ENCODE peak calls at places on chromosomes 16 and 17, in ten cellular contexts. L is substantia nigra; M is dorsolateral prefrontal cortex; R is Caki2; K is esophagus squamous epithelium; X is kidney tubule cell; C is CD4-positive, alpha-beta T cell; S is NCI-H2081; Y is kidney; V is stimulated activated CD8-positive, alpha-beta memory T cell treated with anti-CD3 and anti-CD28 coated beads, Interleukin-7, amount 100 ng/mL, for 1 hour. G is an unnamed sample.

GRCh38 chr16:73268311-73268997 is 220.5 kb upstream of the ZFHX3 start:
- DNase-seq in Y (no peak), L (no peak), K (no peak), X (no peak), M (no peak), C (no peak), R (no peak), V (no peak), S (peak; percentile 89), G (no peak)

GRCh38 chr16:25006504-25007055 is 8.6 kb downstream of the ARHGAP17 start:
- DNase-seq in L (no peak), Y (no peak), M (no peak), S (no peak), V (no peak), X (peak; percentile 23), K (no peak), R (peak; percentile 39), C (no peak), G (no peak)

GRCh38 chr17:7114875-7115614 is 423 bp upstream of the ASGR2 start:
- DNase-seq in L (no peak), V (no peak), Y (no peak), C (no peak), K (no peak), X (no peak), S (no peak), R (no peak), M (no peak), G (no peak)

GRCh38 chr17:43171761-43172487 is 910 bp downstream of the NBR1 start:
- DNase-seq in M (no peak), V (no peak), S (peak; percentile 58), R (peak; percentile 82), Y (no peak), C (no peak), L (no peak), X (peak; percentile 95), K (no peak), G (peak; percentile 20)

GRCh38 chr17:7888184-7888920 is at the start of gene CHD3:
- DNase-seq in X (no peak), V (no peak), Y (no peak), C (peak; percentile 27), R (no peak), L (peak; percentile 63), K (no peak), M (no peak), S (peak; percentile 49), G (peak; percentile 73)

GRCh38 chr17:58525239-58525638 is 10.8 kb upstream of the MTMR4 start:
- DNase-seq in Y (peak; percentile 91), V (no peak), X (no peak), L (no peak), S (no peak), C (no peak), R (no peak), M (no peak), K (no peak), G (no peak)

GRCh38 chr16:4101421-4102275 is 14.6 kb downstream of the ADCY9 start:
- DNase-seq in R (no peak), L (no peak), V (no peak), X (no peak), S (no peak), M (no peak), C (no peak), Y (no peak), K (no peak), G (no peak)

GRCh38 chr17:41972571-41973411 is 6.2 kb downstream of the CNP start:
- DNase-seq in V (no peak), K (no peak), Y (peak; percentile 90), M (no peak), L (no peak), C (no peak), X (peak; percentile 89), S (peak; percentile 83), R (peak; percentile 33), G (peak; percentile 51)

GRCh38 chr17:57365420-57365819 is 109.1 kb downstream of the MSI2 start:
- DNase-seq in X (peak; percentile 62), V (no peak), M (no peak), L (no peak), R (peak; percentile 88), S (no peak), C (no peak), Y (no peak), K (no peak), G (no peak)

GRCh38 chr17:19812407-19812806 is 55.3 kb downstream of the ULK2 start:
- DNase-seq in R (no peak), L (no peak), S (no peak), M (peak; percentile 55), K (no peak), X (no peak), C (peak; percentile 32), Y (no peak), V (no peak), G (peak; percentile 22)

GRCh38 chr17:80527016-80527645 is 17.5 kb upstream of the RPTOR start:
- DNase-seq in S (no peak), X (peak; percentile 54), L (no peak), M (no peak), K (no peak), Y (no peak), R (no peak), C (no peak), V (no peak), G (no peak)

GRCh38 chr16:1193143-1193824 is 31.8 kb downstream of the TPSG1 start:
- DNase-seq in S (peak; percentile 82), C (no peak), M (peak; percentile 84), L (no peak), V (no peak), K (no peak), R (peak; percentile 77), Y (no peak), X (peak; percentile 39), G (peak; percentile 75)

GRCh38 chr16:83040174-83040573 is 413.4 kb downstream of the CDH13 start:
- DNase-seq in V (no peak), R (no peak), K (no peak), L (no peak), C (no peak), X (peak; percentile 17), Y (no peak), S (no peak), M (no peak), G (no peak)

GRCh38 chr17:34610506-34610905 is 31.1 kb downstream of the TMEM132E start:
- DNase-seq in M (no peak), C (no peak), Y (no peak), S (no peak), X (no peak), V (no peak), K (no peak), R (no peak), L (no peak), G (no peak)

GRCh38 chr17:19533718-19534561 is at the start of gene SLC47A1:
- DNase-seq in L (no peak), S (no peak), V (no peak), C (no peak), M (peak; percentile 51), X (peak; percentile 41), Y (peak; percentile 68), K (no peak), R (peak; percentile 48), G (no peak)

GRCh38 chr17:77778636-77779524 is 179.6 kb upstream of the TNRC6C start:
- DNase-seq in R (no peak), L (peak; percentile 71), M (peak; percentile 90), X (no peak), C (no peak), Y (peak; percentile 74), K (no peak), S (peak; percentile 64), V (no peak), G (peak; percentile 79)

GRCh38 chr17:81315885-81316391 is 20.8 kb upstream of the SLC38A10 start:
- DNase-seq in K (no peak), V (no peak), L (no peak), X (no peak), C (no peak), S (no peak), M (no peak), Y (no peak), R (no peak), G (no peak)

GRCh38 chr16:73228649-73229048 is 180.7 kb upstream of the ZFHX3 start:
- DNase-seq in X (peak; percentile 11), K (no peak), M (no peak), S (no peak), V (no peak), Y (no peak), L (no peak), C (no peak), R (no peak), G (no peak)

GRCh38 chr16:1871974-1872635 is at the start of gene MEIOB:
- DNase-seq in M (no peak), Y (peak; percentile 75), S (no peak), R (peak; percentile 85), K (no peak), X (peak; percentile 20), L (peak; percentile 6), V (peak; percentile 8), C (peak; percentile 13), G (no peak)

GRCh38 chr17:73814070-73814469 is 169.8 kb upstream of the SDK2 start:
- DNase-seq in M (no peak), L (no peak), Y (no peak), C (no peak), V (no peak), X (no peak), K (no peak), S (no peak), R (no peak), G (no peak)

GRCh38 chr16:66900721-66901441 is 17.8 kb downstream of the CDH16 start:
- DNase-seq in V (no peak), M (no peak), C (no peak), S (no peak), L (no peak), R (no peak), Y (peak; percentile 91), K (no peak), X (peak; percentile 32), G (no peak)

GRCh38 chr17:81241648-81242420 is 2.7 kb downstream of the NDUFAF8 start:
- DNase-seq in K (no peak), C (peak; percentile 55), S (peak; percentile 46), L (peak; percentile 51), Y (peak; percentile 82), M (no peak), R (peak; percentile 21), X (peak; percentile 37), V (peak; percentile 53), G (peak; percentile 56)

GRCh38 chr16:15765880-15766279 is 90.9 kb downstream of the MYH11 start:
- DNase-seq in M (no peak), L (peak; percentile 15), C (peak; percentile 11), Y (peak; percentile 32), R (peak; percentile 41), S (peak; percentile 49), V (no peak), X (peak; percentile 44), K (no peak), G (peak; percentile 16)

GRCh38 chr17:82012482-82013295 is 10.0 kb downstream of the CENPX start:
- DNase-seq in R (no peak), X (no peak), M (no peak), Y (no peak), L (no peak), V (no peak), K (no peak), S (no peak), C (no peak), G (no peak)

GRCh38 chr17:8285270-8286181 is 2.9 kb upstream of the RANGRF start:
- DNase-seq in S (no peak), K (no peak), V (no peak), L (no peak), C (no peak), M (no peak), X (no peak), R (no peak), Y (peak; percentile 42), G (no peak)

GRCh38 chr17:62860962-62861873 is 53.1 kb upstream of the MARCHF10 start:
- DNase-seq in S (no peak), Y (no peak), R (no peak), L (no peak), K (no peak), X (peak; percentile 28), M (no peak), C (no peak), V (no peak), G (no peak)

GRCh38 chr16:52546291-52546941 is 527 bp downstream of the TOX3 start:
- DNase-seq in C (no peak), M (peak; percentile 45), X (no peak), S (no peak), L (no peak), R (no peak), K (no peak), Y (peak; percentile 72), V (no peak), G (no peak)

G was measured in SHP77.